ENCODE peak calls at places on chromosomes 5 and 9, in five cellular contexts. One of them, this sample, is unnamed.

GRCh38 chr9:120698766-120699165 is 15.5 kb downstream of the MEGF9 start:
- DNase-seq in HCT116: no peak
- DNase-seq in H1: no peak
- DNase-seq in HepG2: no peak
- DNase-seq in K562: no peak
- DNase-seq in this sample: peak

GRCh38 chr9:93686127-93686879 is 109.9 kb downstream of the PHF2 start:
- DNase-seq in HCT116: no peak
- DNase-seq in H1: no peak
- DNase-seq in HepG2: no peak
- DNase-seq in K562: no peak
- DNase-seq in this sample: no peak

GRCh38 chr5:55601209-55601618 is 66.5 kb upstream of the PLPP1 start:
- DNase-seq in HCT116: no peak
- DNase-seq in H1: peak
- DNase-seq in HepG2: peak
- DNase-seq in K562: no peak
- DNase-seq in this sample: peak

GRCh38 chr5:96718635-96719077 is 56.5 kb downstream of the CAST start:
- DNase-seq in HCT116: no peak
- DNase-seq in H1: no peak
- DNase-seq in HepG2: no peak
- DNase-seq in K562: no peak
- DNase-seq in this sample: no peak

GRCh38 chr9:93124793-93125192 is 9.3 kb downstream of the NINJ1 start:
- DNase-seq in HCT116: no peak
- DNase-seq in H1: no peak
- DNase-seq in HepG2: no peak
- DNase-seq in K562: no peak
- DNase-seq in this sample: no peak

GRCh38 chr9:130138791-130139190 is 33.4 kb upstream of the NCS1 start:
- DNase-seq in HCT116: no peak
- DNase-seq in H1: no peak
- DNase-seq in HepG2: no peak
- DNase-seq in K562: peak
- DNase-seq in this sample: no peak

GRCh38 chr9:893843-894420 is 52.4 kb downstream of the DMRT1 start:
- DNase-seq in HCT116: peak
- DNase-seq in H1: peak
- DNase-seq in HepG2: peak
- DNase-seq in K562: peak
- DNase-seq in this sample: peak

GRCh38 chr9:76677481-76678055 is 86.7 kb upstream of the PCA3 start:
- DNase-seq in HCT116: no peak
- DNase-seq in H1: no peak
- DNase-seq in HepG2: no peak
- DNase-seq in K562: no peak
- DNase-seq in this sample: peak

GRCh38 chr5:639584-640213 is 27.6 kb downstream of the CEP72 start:
- DNase-seq in HCT116: no peak
- DNase-seq in H1: no peak
- DNase-seq in HepG2: no peak
- DNase-seq in K562: no peak
- DNase-seq in this sample: no peak

GRCh38 chr9:99650187-99650874 is 171.4 kb upstream of the NR4A3 start:
- DNase-seq in HCT116: no peak
- DNase-seq in H1: no peak
- DNase-seq in HepG2: no peak
- DNase-seq in K562: no peak
- DNase-seq in this sample: no peak

GRCh38 chr9:78239506-78239905 is 3.6 kb downstream of the CEP78 start:
- DNase-seq in HCT116: no peak
- DNase-seq in H1: no peak
- DNase-seq in HepG2: peak
- DNase-seq in K562: no peak
- DNase-seq in this sample: peak

GRCh38 chr9:101235105-101235866 is 149.5 kb downstream of the BAAT start:
- DNase-seq in HCT116: peak
- DNase-seq in H1: no peak
- DNase-seq in HepG2: peak
- DNase-seq in K562: peak
- DNase-seq in this sample: no peak

GRCh38 chr5:107285772-107286171 is 385.0 kb downstream of the EFNA5 start:
- DNase-seq in HCT116: no peak
- DNase-seq in H1: no peak
- DNase-seq in HepG2: no peak
- DNase-seq in K562: no peak
- DNase-seq in this sample: no peak

GRCh38 chr5:146368137-146368536 is 29.5 kb downstream of the POU4F3 start:
- DNase-seq in HCT116: no peak
- DNase-seq in H1: no peak
- DNase-seq in HepG2: no peak
- DNase-seq in K562: no peak
- DNase-seq in this sample: peak

GRCh38 chr9:27530915-27531762 is 1.5 kb upstream of the MOB3B start:
- DNase-seq in HCT116: no peak
- DNase-seq in H1: no peak
- DNase-seq in HepG2: no peak
- DNase-seq in K562: peak
- DNase-seq in this sample: no peak

GRCh38 chr9:13190040-13190439 is 89.5 kb downstream of the MPDZ start:
- DNase-seq in HCT116: no peak
- DNase-seq in H1: no peak
- DNase-seq in HepG2: no peak
- DNase-seq in K562: no peak
- DNase-seq in this sample: no peak

GRCh38 chr9:84570482-84571154 is 98.9 kb upstream of the NTRK2 start:
- DNase-seq in HCT116: no peak
- DNase-seq in H1: no peak
- DNase-seq in HepG2: no peak
- DNase-seq in K562: no peak
- DNase-seq in this sample: no peak

GRCh38 chr5:58872670-58873273 is 289.9 kb downstream of the RAB3C start:
- DNase-seq in HCT116: no peak
- DNase-seq in H1: no peak
- DNase-seq in HepG2: no peak
- DNase-seq in K562: no peak
- DNase-seq in this sample: no peak

GRCh38 chr5:151081426-151082273 is 816 bp upstream of the TNIP1 start:
- DNase-seq in HCT116: no peak
- DNase-seq in H1: no peak
- DNase-seq in HepG2: peak
- DNase-seq in K562: no peak
- DNase-seq in this sample: no peak

GRCh38 chr5:129001831-129002626 is 36.7 kb downstream of the SLC27A6 start:
- DNase-seq in HCT116: no peak
- DNase-seq in H1: no peak
- DNase-seq in HepG2: no peak
- DNase-seq in K562: no peak
- DNase-seq in this sample: no peak

GRCh38 chr5:93017854-93018253 is 563.2 kb downstream of the NR2F1-AS1 start:
- DNase-seq in HCT116: no peak
- DNase-seq in H1: no peak
- DNase-seq in HepG2: no peak
- DNase-seq in K562: no peak
- DNase-seq in this sample: no peak

GRCh38 chr5:32866138-32866537 is 155.0 kb downstream of the NPR3 start:
- DNase-seq in HCT116: no peak
- DNase-seq in H1: no peak
- DNase-seq in HepG2: no peak
- DNase-seq in K562: no peak
- DNase-seq in this sample: no peak

GRCh38 chr5:58927174-58927573 is 344.3 kb downstream of the RAB3C start:
- DNase-seq in HCT116: no peak
- DNase-seq in H1: no peak
- DNase-seq in HepG2: no peak
- DNase-seq in K562: no peak
- DNase-seq in this sample: no peak

GRCh38 chr5:67063791-67064190 is 132.8 kb downstream of the CD180 start:
- DNase-seq in HCT116: no peak
- DNase-seq in H1: no peak
- DNase-seq in HepG2: no peak
- DNase-seq in K562: no peak
- DNase-seq in this sample: no peak

GRCh38 chr5:67065697-67066096 is 130.9 kb downstream of the CD180 start:
- DNase-seq in HCT116: no peak
- DNase-seq in H1: no peak
- DNase-seq in HepG2: no peak
- DNase-seq in K562: no peak
- DNase-seq in this sample: no peak

GRCh38 chr5:67065237-67065636 is 131.4 kb downstream of the CD180 start:
- DNase-seq in HCT116: no peak
- DNase-seq in H1: no peak
- DNase-seq in HepG2: no peak
- DNase-seq in K562: no peak
- DNase-seq in this sample: no peak

GRCh38 chr5:67063055-67063454 is 133.5 kb downstream of the CD180 start:
- DNase-seq in HCT116: no peak
- DNase-seq in H1: no peak
- DNase-seq in HepG2: no peak
- DNase-seq in K562: no peak
- DNase-seq in this sample: no peak

DNA sequence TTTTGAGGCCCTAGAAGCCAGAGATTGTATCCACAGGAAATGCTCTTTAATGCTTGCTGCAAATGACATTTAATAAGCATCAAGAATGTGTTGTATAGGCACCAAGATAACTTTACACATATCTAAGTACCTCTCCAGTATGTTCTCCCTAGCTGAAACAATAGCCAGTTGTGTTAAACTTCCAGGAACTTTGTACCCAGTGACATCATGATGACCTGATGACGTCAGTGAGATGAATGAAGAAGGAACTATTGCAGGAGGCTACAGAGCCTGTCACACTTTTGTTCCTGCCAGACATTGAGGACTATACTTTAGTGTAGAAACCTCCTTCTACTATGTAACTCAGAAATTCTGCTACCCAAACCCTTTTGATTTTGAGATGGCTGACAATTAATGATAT is 129.8 kb downstream of the CD180 start:
- DNase-seq in HCT116: no peak
- DNase-seq in H1: no peak
- DNase-seq in HepG2: peak
- DNase-seq in K562: no peak
- DNase-seq in this sample: no peak
- TF ChIP-seq JUND in HCT116: no peak
- TF ChIP-seq JUND in H1: no peak
- TF ChIP-seq JUND in HepG2: no peak
- TF ChIP-seq JUND in K562: no peak
- TF ChIP-seq JUND in this sample: no peak

GRCh38 chr5:38404667-38405276 is 146.4 kb downstream of the EGFLAM start:
- DNase-seq in HCT116: peak
- DNase-seq in H1: peak
- DNase-seq in HepG2: peak
- DNase-seq in K562: no peak
- DNase-seq in this sample: peak

GRCh38 chr5:38401145-38401544 is 142.8 kb downstream of the EGFLAM start:
- DNase-seq in HCT116: no peak
- DNase-seq in H1: no peak
- DNase-seq in HepG2: no peak
- DNase-seq in K562: no peak
- DNase-seq in this sample: no peak

GRCh38 chr5:38400365-38400764 is 142.0 kb downstream of the EGFLAM start:
- DNase-seq in HCT116: no peak
- DNase-seq in H1: no peak
- DNase-seq in HepG2: no peak
- DNase-seq in K562: no peak
- DNase-seq in this sample: no peak

GRCh38 chr5:38404236-38404635 is 145.9 kb downstream of the EGFLAM start:
- DNase-seq in HCT116: no peak
- DNase-seq in H1: no peak
- DNase-seq in HepG2: no peak
- DNase-seq in K562: no peak
- DNase-seq in this sample: no peak

GRCh38 chr5:38403407-38403806 is 145.0 kb downstream of the EGFLAM start:
- DNase-seq in HCT116: no peak
- DNase-seq in H1: no peak
- DNase-seq in HepG2: no peak
- DNase-seq in K562: no peak
- DNase-seq in this sample: no peak
- TF ChIP-seq JUND in HCT116: no peak
- TF ChIP-seq JUND in H1: no peak
- TF ChIP-seq JUND in HepG2: no peak
- TF ChIP-seq JUND in K562: no peak
- TF ChIP-seq JUND in this sample: no peak

DNA sequence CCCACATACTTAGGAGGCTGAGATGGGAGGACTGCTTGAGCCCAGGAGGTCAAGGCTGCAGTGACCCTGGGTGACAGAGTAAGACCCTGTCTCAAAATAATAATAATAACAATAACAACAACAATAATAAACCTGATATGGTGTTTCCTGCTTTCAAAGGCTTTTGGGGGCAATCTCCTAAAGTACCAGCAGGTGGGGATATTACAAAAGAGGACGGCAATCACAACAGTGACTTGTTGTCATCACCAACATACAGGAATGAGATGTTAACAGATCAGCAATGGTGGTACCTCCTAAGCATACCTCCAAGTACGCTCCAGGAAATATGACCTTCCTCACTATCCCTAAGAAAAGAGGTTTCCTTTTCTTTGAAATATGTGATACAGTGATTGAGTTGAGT is 91.1 kb upstream of the RNF180 start:
- DNase-seq in HCT116: no peak
- DNase-seq in H1: peak
- DNase-seq in HepG2: peak
- DNase-seq in K562: peak
- DNase-seq in this sample: peak
- TF ChIP-seq JUND in HCT116: no peak
- TF ChIP-seq JUND in H1: no peak
- TF ChIP-seq JUND in HepG2: no peak
- TF ChIP-seq JUND in K562: no peak
- TF ChIP-seq JUND in this sample: no peak

DNA sequence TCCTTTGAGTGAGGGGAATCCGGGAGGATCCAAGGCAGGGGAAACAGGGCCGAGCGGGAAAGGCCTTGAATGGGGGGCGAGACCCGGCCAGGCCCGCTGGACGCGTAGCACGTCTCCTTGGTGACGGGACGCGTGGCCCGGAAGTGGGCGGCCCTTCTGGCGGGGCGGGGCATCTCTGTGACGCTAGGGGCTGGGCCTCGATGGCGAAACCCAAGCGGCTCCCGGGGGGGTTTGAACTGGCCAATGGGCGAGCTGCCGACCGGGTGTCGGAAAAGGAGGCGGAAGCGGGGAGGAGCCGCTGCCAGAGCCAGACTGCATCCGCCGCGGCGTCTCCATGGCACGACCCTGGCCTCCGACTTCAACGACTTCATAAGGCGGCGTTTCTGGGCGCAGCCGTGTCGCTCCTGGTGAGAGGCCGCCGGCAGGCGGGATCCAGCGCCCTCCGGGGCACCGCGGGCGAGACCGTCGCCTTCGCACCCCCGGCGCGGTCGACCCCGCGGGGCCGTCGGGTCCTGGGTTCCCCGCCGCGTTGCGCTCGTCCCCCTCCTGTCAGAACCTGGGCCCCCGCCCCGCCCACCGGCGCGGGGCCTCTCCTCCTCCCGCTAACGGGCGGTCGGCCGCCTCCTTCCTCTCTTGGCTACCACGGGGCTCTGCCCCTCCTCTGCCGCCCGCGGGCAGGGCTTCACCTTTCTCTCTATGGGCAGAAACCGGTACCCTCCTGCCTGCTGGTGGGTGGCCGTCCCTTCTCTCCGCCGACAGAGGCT is at the start of gene ODF2:
- DNase-seq in HCT116: peak
- DNase-seq in H1: peak
- DNase-seq in HepG2: peak
- DNase-seq in K562: peak
- DNase-seq in this sample: peak
- TF ChIP-seq JUND in HCT116: no peak
- TF ChIP-seq JUND in H1: no peak
- TF ChIP-seq JUND in HepG2: no peak
- TF ChIP-seq JUND in K562: no peak
- TF ChIP-seq JUND in this sample: no peak

This sample was measured in T47D.